ENCODE peak calls at places on chromosomes 6 and 20, in six cellular contexts. G, H, Y, X, M and A are unnamed samples.
A peak's percentile ranks its signal among the peaks of the same experiment; 100 is the strongest.

GRCh38 chr6:17721671-17722070 is 14.9 kb upstream of the NUP153 start:
- DNase-seq in G (peak; percentile 5), Y (no peak), X (no peak), M (no peak), H (no peak), A (no peak)

GRCh38 chr6:32369678-32370077 is 2.0 kb downstream of the TSBP1 start:
- DNase-seq in H (no peak), X (no peak), M (no peak), Y (no peak), G (no peak), A (no peak)

GRCh38 chr20:21156266-21156665 is 30.4 kb downstream of the KIZ start:
- DNase-seq in Y (no peak), M (no peak), G (no peak), X (no peak), H (no peak), A (no peak)

GRCh38 chr6:12957321-12958051 is 240.9 kb downstream of the PHACTR1 start:
- DNase-seq in X (peak; percentile 57), G (no peak), M (no peak), H (no peak), Y (peak; percentile 59), A (no peak)

GRCh38 chr6:166618866-166619761 is 7.9 kb downstream of the RPS6KA2 start:
- DNase-seq in X (no peak), H (no peak), Y (no peak), G (no peak), M (no peak), A (no peak)

GRCh38 chr6:134866563-134866962 is 83.3 kb downstream of the ALDH8A1 start:
- DNase-seq in H (no peak), Y (no peak), G (no peak), M (no peak), X (no peak), A (no peak)

GRCh38 chr6:85458782-85459181 is 8.9 kb downstream of the NT5E start:
- DNase-seq in G (no peak), M (no peak), X (no peak), Y (no peak), H (no peak), A (no peak)

GRCh38 chr6:92577077-92577719 is 842.2 kb downstream of the EPHA7 start:
- DNase-seq in M (peak; percentile 52), Y (no peak), H (no peak), G (no peak), X (no peak), A (no peak)

GRCh38 chr6:43465978-43466377 is 10.6 kb upstream of the DLK2 start:
- DNase-seq in H (no peak), G (no peak), M (no peak), X (no peak), Y (no peak), A (no peak)

GRCh38 chr6:36336779-36337194 is at the start of gene BNIP5:
- DNase-seq in M (no peak), G (no peak), Y (no peak), X (no peak), H (no peak), A (no peak)

GRCh38 chr6:113856011-113856551 is 1.1 kb upstream of the MARCKS start:
- DNase-seq in M (no peak), H (no peak), Y (peak; percentile 22), X (no peak), G (no peak), A (no peak)

GRCh38 chr6:134456284-134456683 is 138.4 kb upstream of the SGK1 start:
- DNase-seq in H (no peak), X (no peak), Y (peak; percentile 24), M (no peak), G (no peak), A (no peak)

GRCh38 chr20:23021941-23022340 is 13.2 kb upstream of the SSTR4 start:
- DNase-seq in H (no peak), M (no peak), X (no peak), G (no peak), Y (no peak), A (no peak)

GRCh38 chr6:9002833-9003232 is 567.5 kb upstream of the SLC35B3 start:
- DNase-seq in X (no peak), Y (no peak), G (no peak), H (no peak), M (no peak), A (no peak)

GRCh38 chr6:47701374-47701773 is 3.0 kb downstream of the ADGRF4 start:
- DNase-seq in X (no peak), Y (no peak), M (no peak), G (no peak), H (peak; percentile 35), A (no peak)

GRCh38 chr20:13222319-13222716 is 1.2 kb downstream of the ISM1 start:
- DNase-seq in G (no peak), H (no peak), X (peak; percentile 56), Y (no peak), M (no peak), A (no peak)

GRCh38 chr6:17473554-17473953 is 80.2 kb downstream of the CAP2 start:
- DNase-seq in Y (no peak), H (no peak), G (no peak), X (no peak), M (no peak), A (no peak)

GRCh38 chr6:73704798-73705197 is 8.8 kb downstream of the CD109 start:
- DNase-seq in Y (no peak), H (no peak), G (no peak), M (no peak), X (no peak), A (no peak)

GRCh38 chr6:33207569-33208088 is 671 bp upstream of the RING1 start:
- DNase-seq in X (peak; percentile 66), M (no peak), G (peak; percentile 46), H (no peak), Y (peak; percentile 81), A (peak; percentile 25)

GRCh38 chr6:6557871-6558270 is 30.6 kb upstream of the LY86 start:
- DNase-seq in H (no peak), Y (no peak), M (no peak), X (no peak), G (no peak), A (no peak)
- TF ChIP-seq GABPA in H (no peak), Y (no peak), M (no peak), X (no peak), G (no peak), A (no peak)

GRCh38 chr20:50543326-50543725 is 33.1 kb downstream of the PTPN1 start:
- DNase-seq in G (no peak), Y (no peak), X (no peak), M (no peak), H (no peak), A (no peak)

GRCh38 chr20:50541606-50542041 is 31.4 kb downstream of the PTPN1 start:
- DNase-seq in G (no peak), X (no peak), Y (no peak), H (peak; percentile 73), M (no peak), A (peak; percentile 87)

GRCh38 chr20:50538276-50538675 is 28.1 kb downstream of the PTPN1 start:
- DNase-seq in H (no peak), G (no peak), X (no peak), Y (no peak), M (no peak), A (no peak)

GRCh38 chr20:50537546-50538201 is 27.5 kb downstream of the PTPN1 start:
- DNase-seq in Y (no peak), X (no peak), M (no peak), H (no peak), G (no peak), A (no peak)

GRCh38 chr20:50540620-50541605 is 30.7 kb downstream of the PTPN1 start:
- DNase-seq in Y (no peak), G (no peak), M (peak; percentile 18), X (no peak), H (no peak), A (no peak)
- TF ChIP-seq POLR2AphosphoS5 in Y (no peak), G (no peak), M (no peak), X (no peak), H (no peak), A (no peak)

GRCh38 chr6:168188974-168189678 is 110.1 kb upstream of the FRMD1 start:
- DNase-seq in M (no peak), G (no peak), Y (no peak), H (no peak), X (peak; percentile 27), A (no peak)
- TF ChIP-seq GABPA in M (no peak), G (no peak), Y (no peak), H (no peak), X (no peak), A (no peak)

DNA sequence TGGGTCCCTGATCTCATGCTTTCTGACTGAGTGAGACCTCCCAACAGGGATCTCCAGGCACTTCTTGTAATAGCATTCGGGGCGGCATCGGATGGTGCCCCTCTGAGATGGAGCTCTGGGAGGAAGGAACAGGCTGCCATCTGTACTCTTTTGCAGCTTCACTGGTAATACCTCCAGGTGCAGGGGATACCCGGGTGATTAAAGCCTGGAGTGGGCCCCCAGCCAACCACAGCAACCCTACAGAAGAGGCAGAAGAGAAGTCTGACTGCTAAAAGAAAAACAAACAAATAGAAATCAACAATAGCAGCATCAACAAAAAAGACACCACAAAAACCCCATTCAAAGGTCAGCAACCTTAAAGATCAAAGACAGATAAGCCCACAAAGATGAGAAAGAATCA is 19.1 kb upstream of the PGK2 start:
- DNase-seq in G (no peak), Y (no peak), H (no peak), M (no peak), X (no peak), A (no peak)
- TF ChIP-seq POLR2AphosphoS5 in G (no peak), Y (no peak), H (no peak), M (no peak), X (no peak), A (no peak)

GRCh38 chr6:57301755-57302154 is 15.7 kb upstream of the PRIM2 start:
- DNase-seq in M (no peak), H (no peak), G (no peak), X (no peak), Y (no peak), A (no peak)
- TF ChIP-seq GABPA in M (no peak), H (no peak), G (no peak), X (no peak), Y (no peak), A (no peak)

GRCh38 chr6:136594671-136595070 is 44.4 kb upstream of the MAP7 start:
- DNase-seq in G (no peak), Y (no peak), H (no peak), X (no peak), M (no peak), A (no peak)

GRCh38 chr6:136592930-136593673 is 42.9 kb upstream of the MAP7 start:
- DNase-seq in H (no peak), M (no peak), Y (no peak), G (no peak), X (no peak), A (no peak)

GRCh38 chr6:136598048-136598447 is 47.8 kb upstream of the MAP7 start:
- DNase-seq in H (no peak), G (no peak), Y (no peak), M (no peak), X (no peak), A (no peak)

GRCh38 chr6:136591617-136592016 is 41.4 kb upstream of the MAP7 start:
- DNase-seq in Y (no peak), G (no peak), X (no peak), M (no peak), H (no peak), A (no peak)

GRCh38 chr6:136593748-136594490 is 43.7 kb upstream of the MAP7 start:
- DNase-seq in X (no peak), H (peak; percentile 94), Y (no peak), G (no peak), M (peak; percentile 19), A (peak; percentile 76)
- TF ChIP-seq POLR2AphosphoS5 in X (no peak), H (peak; percentile 66), Y (peak; percentile 45), G (no peak), M (no peak), A (no peak)